ENCODE peak calls at places on chromosomes 16 and 17, in six cellular contexts. One of them, this sample, is unnamed.

GRCh38 chr16:10616744-10617640 is 36.6 kb upstream of the EMP2 start:
- DNase-seq in NCI-H1436: peak
- DNase-seq in Calu3: peak
- DNase-seq in fibroblast of the conjunctiva: peak
- DNase-seq in ELR: peak
- DNase-seq in mesendoderm: peak
- DNase-seq in this sample: peak

GRCh38 chr17:13134106-13134505 is 116.3 kb upstream of the ELAC2 start:
- DNase-seq in fibroblast of the conjunctiva: no peak
- DNase-seq in ELR: no peak
- DNase-seq in mesendoderm: no peak
- DNase-seq in NCI-H1436: no peak
- DNase-seq in Calu3: no peak
- DNase-seq in this sample: no peak

GRCh38 chr17:9036336-9036735 is 15.0 kb downstream of the NTN1 start:
- DNase-seq in Calu3: no peak
- DNase-seq in NCI-H1436: no peak
- DNase-seq in mesendoderm: peak
- DNase-seq in ELR: no peak
- DNase-seq in fibroblast of the conjunctiva: no peak
- DNase-seq in this sample: no peak

GRCh38 chr17:5893741-5894140 is 176.4 kb upstream of the WSCD1 start:
- DNase-seq in Calu3: no peak
- DNase-seq in mesendoderm: no peak
- DNase-seq in fibroblast of the conjunctiva: no peak
- DNase-seq in ELR: no peak
- DNase-seq in NCI-H1436: no peak
- DNase-seq in this sample: no peak

GRCh38 chr17:77098884-77099545 is 41.8 kb upstream of the SEC14L1 start:
- DNase-seq in ELR: no peak
- DNase-seq in mesendoderm: no peak
- DNase-seq in Calu3: no peak
- DNase-seq in NCI-H1436: no peak
- DNase-seq in fibroblast of the conjunctiva: peak
- DNase-seq in this sample: peak

GRCh38 chr16:66247516-66248089 is 118.9 kb upstream of the CDH5 start:
- DNase-seq in fibroblast of the conjunctiva: no peak
- DNase-seq in NCI-H1436: no peak
- DNase-seq in ELR: no peak
- DNase-seq in Calu3: no peak
- DNase-seq in mesendoderm: no peak
- DNase-seq in this sample: peak

GRCh38 chr17:48547839-48548686 is 3.2 kb upstream of the HOXB2 start:
- DNase-seq in fibroblast of the conjunctiva: no peak
- DNase-seq in mesendoderm: no peak
- DNase-seq in Calu3: peak
- DNase-seq in NCI-H1436: peak
- DNase-seq in ELR: no peak
- DNase-seq in this sample: no peak

GRCh38 chr17:12391468-12391867 is 274.2 kb upstream of the MYOCD start:
- DNase-seq in mesendoderm: no peak
- DNase-seq in NCI-H1436: no peak
- DNase-seq in fibroblast of the conjunctiva: no peak
- DNase-seq in Calu3: no peak
- DNase-seq in ELR: no peak
- DNase-seq in this sample: no peak

GRCh38 chr17:16415031-16415924 is at the start of gene TRPV2:
- DNase-seq in ELR: peak
- DNase-seq in NCI-H1436: peak
- DNase-seq in fibroblast of the conjunctiva: no peak
- DNase-seq in Calu3: no peak
- DNase-seq in mesendoderm: peak
- DNase-seq in this sample: peak

This sample was measured in H4.